ENCODE peak calls at places on chromosomes 2 and 18, in eight cellular contexts. T, F, P, A, U, S, X and D are unnamed samples.
A peak's percentile ranks its signal among the peaks of the same experiment; 100 is the strongest.

GRCh38 chr2:133885847-133886246 is 317.6 kb upstream of the NCKAP5 start:
- DNase-seq in T (no peak), F (no peak), P (no peak), A (peak; percentile 83), U (no peak), S (no peak), X (no peak), D (no peak)

GRCh38 chr18:59919026-59919425 is 19.2 kb downstream of the PMAIP1 start:
- DNase-seq in T (no peak), F (no peak), P (no peak), A (peak; percentile 28), U (no peak), S (no peak), X (no peak), D (no peak)

GRCh38 chr2:236568068-236568921 is 1.3 kb upstream of the ACKR3 start:
- DNase-seq in T (peak; percentile 69), F (peak; percentile 49), P (peak; percentile 37), A (peak; percentile 88), U (no peak), S (peak; percentile 78), X (peak; percentile 69), D (peak; percentile 69)

GRCh38 chr2:202034249-202035088 is 814 bp downstream of the FZD7 start:
- DNase-seq in T (peak; percentile 61), F (peak; percentile 40), P (no peak), A (peak; percentile 34), U (peak; percentile 33), S (peak; percentile 68), X (peak; percentile 28), D (peak; percentile 30)

GRCh38 chr2:54999182-54999581 is 51.1 kb downstream of the RTN4 start:
- DNase-seq in T (no peak), F (no peak), P (no peak), A (peak; percentile 30), U (peak; percentile 51), S (no peak), X (no peak), D (no peak)

GRCh38 chr2:96669539-96670215 is 27.1 kb downstream of the FER1L5 start:
- DNase-seq in T (no peak), F (no peak), P (no peak), A (no peak), U (no peak), S (no peak), X (no peak), D (no peak)

GRCh38 chr2:73415906-73416305 is 30.3 kb downstream of the ALMS1 start:
- DNase-seq in T (no peak), F (no peak), P (no peak), A (no peak), U (no peak), S (no peak), X (no peak), D (no peak)

GRCh38 chr2:242011991-242012764 is 142.6 kb downstream of the RTP5 start:
- DNase-seq in T (no peak), F (peak; percentile 9), P (no peak), A (no peak), U (no peak), S (no peak), X (no peak), D (no peak)

GRCh38 chr18:11747731-11748130 is 58.7 kb downstream of the GNAL start:
- DNase-seq in T (no peak), F (no peak), P (no peak), A (no peak), U (no peak), S (no peak), X (no peak), D (no peak)

GRCh38 chr2:232714969-232715368 is 17.8 kb downstream of the GIGYF2 start:
- DNase-seq in T (no peak), F (no peak), P (no peak), A (no peak), U (no peak), S (no peak), X (no peak), D (no peak)

GRCh38 chr18:36516726-36517125 is 219.2 kb downstream of the FHOD3 start:
- DNase-seq in T (no peak), F (no peak), P (no peak), A (no peak), U (no peak), S (no peak), X (no peak), D (no peak)

GRCh38 chr18:473687-474265 is 26.7 kb downstream of the COLEC12 start:
- DNase-seq in T (no peak), F (no peak), P (no peak), A (no peak), U (no peak), S (no peak), X (no peak), D (no peak)

GRCh38 chr2:27792759-27793158 is 21.2 kb downstream of the MRPL33 start:
- DNase-seq in T (no peak), F (no peak), P (no peak), A (no peak), U (no peak), S (no peak), X (no peak), D (no peak)

DNA sequence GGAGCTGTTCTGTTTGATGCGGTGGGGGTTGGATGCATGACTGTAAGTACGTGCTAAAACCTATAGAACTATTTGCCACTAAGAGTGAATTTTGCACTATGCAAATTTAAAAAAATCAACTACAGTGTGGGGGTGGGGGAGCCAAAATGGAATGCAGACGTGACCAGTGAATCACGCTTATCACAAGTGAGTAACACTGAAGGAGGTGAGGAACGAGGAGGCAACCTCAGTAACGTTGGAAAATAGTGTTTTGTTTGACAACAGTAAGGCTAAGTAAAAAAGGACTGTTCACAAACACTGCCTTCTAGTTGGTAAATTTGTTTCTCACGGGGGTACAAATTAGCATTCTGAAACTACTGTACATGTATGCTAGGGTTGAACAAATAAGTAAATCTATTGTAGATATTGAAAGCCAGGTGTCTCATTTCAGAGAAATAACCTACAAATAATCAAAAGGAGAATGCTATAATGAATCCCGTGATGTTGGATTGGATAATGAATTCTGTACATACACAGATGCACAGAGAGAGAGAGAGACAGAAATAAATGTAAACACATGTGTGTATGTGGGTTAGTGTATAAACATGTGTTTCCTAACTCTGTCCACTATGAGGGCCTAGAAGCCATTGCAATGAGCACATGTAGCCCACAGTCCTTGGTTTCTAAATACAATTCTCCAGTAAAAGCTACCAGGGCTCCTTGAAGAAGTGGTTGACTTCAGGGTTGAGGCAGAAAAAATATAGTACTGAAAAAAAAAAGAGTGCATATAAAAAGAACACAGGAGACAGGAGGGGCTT is 109.3 kb downstream of the INHBB start:
- DNase-seq in T (no peak), F (no peak), P (no peak), A (no peak), U (peak; percentile 68), S (no peak), X (no peak), D (no peak)
- H3K27ac ChIP-seq in T (no peak overlapping the region), F (no peak overlapping the region), P (no peak overlapping the region), A (no peak overlapping the region), U (peak overlapping the region; percentile 50), S (no peak overlapping the region), X (no peak overlapping the region), D (no peak overlapping the region)

GRCh38 chr2:100976634-100977391 is 25.3 kb upstream of the RPL31 start:
- DNase-seq in T (peak; percentile 5), F (no peak), P (no peak), A (peak; percentile 41), U (peak; percentile 26), S (peak; percentile 55), X (no peak), D (no peak)

GRCh38 chr2:100977511-100977910 is 24.6 kb upstream of the RPL31 start:
- DNase-seq in T (no peak), F (no peak), P (no peak), A (no peak), U (no peak), S (no peak), X (no peak), D (no peak)

GRCh38 chr2:100974712-100975520 is 27.2 kb upstream of the RPL31 start:
- DNase-seq in T (peak; percentile 36), F (no peak), P (no peak), A (no peak), U (no peak), S (no peak), X (no peak), D (no peak)

GRCh38 chr2:100976061-100976460 is 26.0 kb upstream of the RPL31 start:
- DNase-seq in T (no peak), F (no peak), P (no peak), A (no peak), U (no peak), S (no peak), X (no peak), D (no peak)

GRCh38 chr2:100975521-100975785 is 26.6 kb upstream of the RPL31 start:
- DNase-seq in T (no peak), F (no peak), P (no peak), A (no peak), U (no peak), S (no peak), X (no peak), D (no peak)
- H3K4me3 ChIP-seq in T (no peak overlapping the region), F (no peak overlapping the region), P (no peak overlapping the region), A (no peak overlapping the region), U (no peak overlapping the region), S (no peak overlapping the region), X (no peak overlapping the region), D (no peak overlapping the region)

DNA sequence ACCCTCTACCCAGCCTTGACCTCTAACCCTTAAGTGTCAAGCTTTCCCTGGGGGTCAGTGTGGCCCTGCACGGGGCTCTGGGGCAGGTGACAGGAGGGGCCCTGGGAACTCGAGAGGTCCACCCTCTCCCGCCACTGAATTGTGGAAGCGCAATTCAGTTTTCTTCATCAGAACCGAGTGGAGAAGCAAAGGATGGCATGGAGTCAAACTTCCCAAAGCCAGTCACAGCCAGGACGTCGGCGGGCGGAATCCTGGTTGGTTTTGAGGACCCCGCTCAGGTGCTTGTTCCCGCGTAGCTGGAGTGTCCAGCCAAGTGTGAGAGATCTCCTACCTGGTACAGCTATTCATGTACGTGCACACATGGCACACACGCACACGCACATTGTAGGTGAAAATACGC is 62.0 kb downstream of the MBP start:
- DNase-seq in T (no peak), F (no peak), P (no peak), A (peak; percentile 30), U (no peak), S (no peak), X (no peak), D (no peak)
- H3K36me3 ChIP-seq in T (peaks cover 5% of the 10 kb centered on the region), F (no peaks in the 10 kb centered on the region), P (no peaks in the 10 kb centered on the region), A (no peaks in the 10 kb centered on the region), U (peaks cover 5% of the 10 kb centered on the region), S (no peaks in the 10 kb centered on the region), X (peaks cover under 1% of the 10 kb centered on the region), D (no peaks in the 10 kb centered on the region)

DNA sequence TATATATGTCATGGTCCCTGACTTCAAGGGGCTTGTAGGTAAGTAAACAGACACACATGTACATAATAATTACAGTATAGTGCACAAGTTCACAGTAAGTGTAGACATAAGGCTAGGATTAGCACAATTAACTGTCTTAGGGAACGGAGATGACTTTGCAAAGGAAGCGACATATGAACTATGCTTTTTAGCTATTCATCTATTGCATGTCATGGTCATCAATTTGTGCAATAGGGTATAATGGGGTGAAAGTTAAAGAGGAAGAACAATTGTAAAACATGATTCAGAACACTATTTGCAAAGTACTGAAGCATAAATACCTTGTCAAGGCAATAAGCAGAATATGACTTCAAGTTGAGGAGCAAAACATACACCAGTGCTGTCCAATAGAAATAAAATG is 112.3 kb upstream of the SLC8A1 start:
- DNase-seq in T (no peak), F (no peak), P (no peak), A (no peak), U (no peak), S (no peak), X (no peak), D (no peak)
- H3K27ac ChIP-seq in T (no peak overlapping the region), F (no peak overlapping the region), P (no peak overlapping the region), A (no peak overlapping the region), U (no peak overlapping the region), S (no peak overlapping the region), X (no peak overlapping the region), D (no peak overlapping the region)

GRCh38 chr2:151945602-151946001 is 117.4 kb upstream of the ARL5A start:
- DNase-seq in T (no peak), F (no peak), P (no peak), A (no peak), U (no peak), S (no peak), X (no peak), D (no peak)
- H3K4me3 ChIP-seq in T (no peak overlapping the region), F (no peak overlapping the region), P (no peak overlapping the region), A (no peak overlapping the region), U (no peak overlapping the region), S (no peak overlapping the region), X (no peak overlapping the region), D (no peak overlapping the region)